ENCODE peak calls at places on chromosomes 6 and 20, in four cellular contexts. I, F, O and Z are unnamed samples. For H3K4me1 and H3K36me3, the result is how much of the 10 kb centered on the place peaks cover.

GRCh38 chr6:44022296-44022661 is 105.0 kb downstream of the MRPL14 start:
- DNase-seq in O (no peak), I (no peak), F (no peak), Z (no peak)

GRCh38 chr6:27871919-27872633 is 40.1 kb downstream of the OR2B2 start:
- DNase-seq in O (peak), F (no peak), I (peak), Z (no peak)

GRCh38 chr20:46128310-46129151 is 10.4 kb downstream of the CD40 start:
- DNase-seq in I (peak), O (no peak), F (no peak), Z (peak)

GRCh38 chr6:139378882-139379341 is 4.5 kb upstream of the CITED2 start:
- DNase-seq in O (peak), I (no peak), F (no peak), Z (no peak)

GRCh38 chr6:15504040-15504491 is 158.8 kb downstream of the DTNBP1 start:
- DNase-seq in F (no peak), O (no peak), I (peak), Z (no peak)

GRCh38 chr6:43898358-43899131 is 128.5 kb downstream of the VEGFA start:
- DNase-seq in F (no peak), O (no peak), I (no peak), Z (no peak)

GRCh38 chr6:126919947-126920346 is 198.5 kb upstream of the RSPO3 start:
- DNase-seq in F (no peak), O (no peak), I (no peak), Z (no peak)

GRCh38 chr6:31796993-31797385 is 1.4 kb upstream of the VARS1 start:
- DNase-seq in F (no peak), I (no peak), O (no peak), Z (no peak)

GRCh38 chr6:77397561-77397960 is 65.7 kb downstream of the HTR1B start:
- DNase-seq in O (no peak), I (no peak), F (no peak), Z (no peak)

GRCh38 chr6:35400901-35401311 is 51.2 kb upstream of the FANCE start:
- DNase-seq in F (no peak), I (no peak), O (peak), Z (no peak)

GRCh38 chr6:149054559-149055194 is 262.8 kb upstream of the TAB2 start:
- DNase-seq in F (no peak), I (no peak), O (no peak), Z (no peak)

GRCh38 chr20:22466447-22467171 is 117.8 kb downstream of the FOXA2 start:
- DNase-seq in O (no peak), F (no peak), I (no peak), Z (no peak)

GRCh38 chr6:44074383-44075136 is 52.7 kb downstream of the MRPL14 start:
- DNase-seq in F (no peak), I (peak), O (peak), Z (peak)

GRCh38 chr6:63817492-63818050 is 182.0 kb downstream of the PHF3 start:
- DNase-seq in O (no peak), I (no peak), F (no peak), Z (no peak)

GRCh38 chr20:45857836-45858250 is 429 bp downstream of the ZSWIM3 start:
- DNase-seq in I (no peak), O (no peak), F (no peak), Z (no peak)

DNA sequence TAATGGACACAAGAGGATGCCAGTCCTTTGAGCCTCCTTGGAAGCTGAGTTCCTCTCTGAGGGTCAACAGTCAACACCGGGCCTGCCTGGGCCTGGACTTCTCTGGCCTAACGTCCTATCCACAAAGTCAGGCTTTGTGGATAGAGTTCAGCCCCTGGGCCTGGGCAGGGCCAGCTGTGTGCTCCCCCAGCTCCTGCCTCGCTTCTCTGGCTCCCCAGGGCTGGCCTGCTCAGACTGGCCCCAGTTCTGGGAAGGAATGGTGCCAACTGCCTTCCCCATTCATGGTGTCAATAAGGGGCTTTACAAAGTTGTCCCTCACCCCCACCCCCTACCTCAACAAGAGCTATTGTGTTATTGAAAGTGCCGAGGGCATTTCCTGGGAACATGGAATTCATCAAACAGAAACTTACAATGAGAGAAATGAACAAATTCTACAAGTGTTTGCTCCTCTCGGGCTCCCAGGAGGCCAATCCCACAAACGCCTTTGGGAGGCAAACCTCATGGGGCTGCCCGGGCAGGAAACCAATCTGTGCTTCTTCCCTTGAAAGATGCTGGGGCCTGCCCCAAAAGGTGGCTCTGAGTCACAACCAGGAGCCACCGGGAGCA is 26.5 kb upstream of the PPP1R14C start:
- DNase-seq in O (no peak), F (no peak), I (no peak), Z (no peak)
- H3K4me1 ChIP-seq in O (under half), F (under half), I (under half), Z (under half)

DNA sequence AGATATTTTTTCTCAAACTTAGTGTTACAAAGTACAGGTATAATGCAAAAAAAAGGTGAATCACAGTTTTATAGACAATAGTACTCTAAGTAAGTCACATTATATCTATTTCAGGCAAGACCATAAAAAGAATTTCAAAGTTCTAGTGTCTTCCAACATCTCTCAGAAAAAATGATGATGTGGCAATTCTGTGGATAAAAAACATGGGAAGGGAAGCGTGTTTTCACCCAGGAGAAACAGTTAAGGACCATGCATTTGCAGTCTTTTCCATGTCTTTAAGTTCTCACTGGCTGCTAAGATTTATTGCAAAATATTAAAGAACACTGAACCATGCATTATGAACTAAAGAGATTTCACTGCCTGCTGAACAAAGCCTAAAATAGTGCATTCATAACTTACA is 1.8 kb downstream of the SSR1 start:
- DNase-seq in F (no peak), I (no peak), O (no peak), Z (no peak)
- H3K36me3 ChIP-seq in F (under half), I (under half), O (under half), Z (under half)

GRCh38 chr6:17505062-17505476 is 95.0 kb upstream of the FAM8A1 start:
- DNase-seq in O (no peak), I (no peak), F (no peak), Z (no peak)
- TF ChIP-seq CTCF in O (peak), I (no peak), F (no peak), Z (no peak)

DNA sequence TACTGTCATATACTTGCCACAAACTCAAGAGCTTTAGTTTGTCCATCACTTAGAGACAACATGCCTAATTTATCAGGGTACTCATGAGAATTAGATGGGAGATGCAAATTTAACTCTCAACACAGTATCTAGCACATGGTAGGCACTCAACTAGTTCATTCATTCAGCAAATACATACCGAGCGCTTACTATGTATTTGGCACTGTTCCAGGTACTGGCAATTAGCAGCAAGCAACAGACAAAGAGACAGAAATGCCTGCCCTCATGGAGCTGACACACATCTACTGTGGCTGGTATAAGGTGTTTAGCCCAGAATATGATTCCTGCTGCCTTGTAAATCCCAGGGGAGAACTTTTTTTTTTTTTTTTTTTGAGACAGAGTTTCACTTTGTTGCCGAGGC is 4.8 kb downstream of the MICAL1 start:
- DNase-seq in O (no peak), I (no peak), F (peak), Z (no peak)
- H3K4me1 ChIP-seq in O (under half), I (under half), F (under half), Z (under half)

GRCh38 chr20:62947532-62948300 is 4.8 kb upstream of the SLC17A9 start:
- DNase-seq in F (no peak), O (no peak), I (no peak), Z (no peak)

GRCh38 chr20:62949887-62950286 is 2.6 kb upstream of the SLC17A9 start:
- DNase-seq in F (no peak), I (no peak), O (no peak), Z (no peak)

GRCh38 chr20:62950741-62951140 is 1.8 kb upstream of the SLC17A9 start:
- DNase-seq in I (no peak), F (no peak), O (no peak), Z (no peak)

GRCh38 chr20:62951143-62951895 is 1.2 kb upstream of the SLC17A9 start:
- DNase-seq in O (no peak), F (no peak), I (no peak), Z (no peak)

DNA sequence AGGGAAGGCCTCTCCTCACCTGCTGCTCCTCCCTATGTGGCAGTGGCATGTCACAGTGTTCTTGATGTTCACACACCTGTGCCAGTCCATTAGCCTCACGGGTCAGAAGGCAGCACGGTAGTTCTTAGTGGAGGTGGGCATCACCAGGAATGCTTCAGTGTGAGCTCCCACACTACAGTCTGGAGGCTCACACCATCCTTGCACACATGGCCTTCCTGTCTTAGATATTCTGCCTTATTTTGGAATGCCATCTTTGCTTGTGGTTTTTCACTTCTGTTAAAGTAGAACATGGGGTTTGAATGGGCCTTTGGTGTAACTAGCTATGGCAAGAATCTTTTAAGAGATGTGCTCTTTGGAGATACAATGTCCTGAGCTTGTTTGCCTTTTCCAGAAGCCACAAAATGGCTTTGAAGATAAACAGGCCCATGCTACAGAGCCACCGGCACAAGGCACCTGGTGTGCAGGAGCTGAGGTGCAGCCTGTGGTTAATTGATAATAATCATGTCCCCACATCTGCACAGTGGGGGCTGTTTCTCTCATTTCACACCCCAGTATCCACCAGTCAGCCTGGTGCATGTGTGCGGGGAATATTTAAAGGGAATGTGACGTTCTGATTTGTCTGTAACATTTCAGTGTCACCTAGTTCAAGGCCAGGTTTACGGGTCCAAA is 3.2 kb upstream of the SLC17A9 start:
- DNase-seq in O (no peak), F (no peak), I (no peak), Z (peak)
- H3K36me3 ChIP-seq in O (under half), F (under half), I (half or more), Z (under half)